ENCODE peak calls at places on chromosomes 2 and 18, in seven cellular contexts. L is trophoblast cell, O is mesendoderm, K is neuronal stem cell, M is IMR-90, A is H9, D is H1. P is an unnamed sample.

GRCh38 chr2:192127434-192127833 is 67.3 kb downstream of the TMEFF2 start:
- DNase-seq in M (no peak), D (no peak), L (peak), K (no peak), A (no peak), O (no peak), P (no peak)

GRCh38 chr18:35862115-35862640 is 110.3 kb upstream of the RMP24 start:
- DNase-seq in D (peak), M (no peak), K (no peak), O (no peak), A (no peak), L (no peak), P (no peak)

GRCh38 chr2:64653174-64654062 is at the start of gene SERTAD2:
- DNase-seq in D (peak), M (peak), A (peak), O (peak), L (peak), K (peak), P (peak)

GRCh38 chr18:11899063-11899462 is 9.1 kb downstream of the MPPE1 start:
- DNase-seq in L (no peak), A (no peak), O (no peak), M (no peak), D (no peak), K (no peak), P (no peak)

GRCh38 chr2:238564286-238564920 is 137.7 kb downstream of the ASB1 start:
- DNase-seq in A (no peak), K (no peak), L (no peak), M (no peak), D (no peak), O (no peak), P (no peak)

GRCh38 chr2:148020036-148020357 is 540 bp downstream of the ORC4 start:
- DNase-seq in K (no peak), O (no peak), D (no peak), A (no peak), L (peak), M (peak), P (no peak)

GRCh38 chr18:7626922-7627440 is 59.9 kb downstream of the PTPRM start:
- DNase-seq in O (peak), D (no peak), A (no peak), M (peak), K (no peak), L (peak), P (peak)

GRCh38 chr2:31248139-31248538 is 14.2 kb downstream of the EHD3 start:
- DNase-seq in O (no peak), L (no peak), M (no peak), K (no peak), D (no peak), A (no peak), P (no peak)

GRCh38 chr2:26850565-26850964 is 2.6 kb downstream of the DPYSL5 start:
- DNase-seq in M (no peak), K (no peak), D (no peak), O (no peak), L (no peak), A (no peak), P (no peak)

GRCh38 chr18:30446605-30447004 is 595.9 kb downstream of the DSC3 start:
- DNase-seq in A (no peak), K (no peak), O (no peak), L (no peak), M (no peak), D (no peak), P (no peak)

GRCh38 chr2:45554073-45554742 is 56.9 kb downstream of the SRBD1 start:
- DNase-seq in A (no peak), K (no peak), O (peak), L (peak), D (no peak), M (peak), P (peak)

GRCh38 chr2:190180313-190181065 is 118.0 kb upstream of the MSTN start:
- DNase-seq in O (peak), A (peak), M (no peak), K (peak), D (peak), L (peak), P (peak)

GRCh38 chr2:230861564-230862255 is 3.0 kb upstream of the ITM2C start:
- DNase-seq in O (peak), A (peak), D (no peak), K (no peak), L (no peak), M (no peak), P (no peak)

GRCh38 chr2:148533004-148533403 is 111.5 kb upstream of the EPC2 start:
- DNase-seq in M (no peak), O (no peak), A (no peak), D (no peak), K (no peak), L (no peak), P (no peak)

GRCh38 chr2:21175895-21176646 is 52.3 kb downstream of the TDRD15 start:
- DNase-seq in M (peak), L (peak), K (no peak), O (peak), D (no peak), A (no peak), P (peak)

GRCh38 chr2:20925265-20925889 is 102.5 kb upstream of the LDAH start:
- DNase-seq in L (peak), A (peak), M (no peak), D (peak), O (peak), K (peak), P (peak)

GRCh38 chr2:233462202-233462785 is 104.3 kb downstream of the USP40 start:
- DNase-seq in A (no peak), D (no peak), M (no peak), K (no peak), O (no peak), L (no peak), P (no peak)

GRCh38 chr2:205763708-205764501 is 81.6 kb downstream of the NRP2 start:
- DNase-seq in D (peak), O (peak), A (peak), L (peak), M (peak), K (peak), P (peak)

GRCh38 chr2:11535899-11536344 is 2.1 kb downstream of the GREB1 start:
- DNase-seq in L (no peak), D (peak), M (no peak), O (no peak), A (no peak), K (no peak), P (no peak)

GRCh38 chr18:36296591-36297418 is 708 bp upstream of the FHOD3 start:
- DNase-seq in A (peak), D (peak), K (peak), M (peak), L (peak), O (peak), P (peak)

GRCh38 chr2:97645112-97645699 is 656 bp upstream of the COX5B start:
- DNase-seq in K (peak), A (peak), M (no peak), D (peak), O (peak), L (no peak), P (no peak)

GRCh38 chr18:6948238-6948637 is 169.4 kb downstream of the LAMA1 start:
- DNase-seq in K (no peak), D (no peak), M (no peak), O (no peak), A (no peak), L (peak), P (no peak)

GRCh38 chr2:38934742-38935141 is 45.1 kb downstream of the ARHGEF33 start:
- DNase-seq in M (no peak), A (no peak), K (no peak), L (no peak), D (no peak), O (no peak), P (no peak)

GRCh38 chr2:20012282-20013060 is at the start of gene MATN3:
- DNase-seq in A (peak), M (no peak), K (peak), D (peak), L (peak), O (peak), P (peak)

GRCh38 chr18:10377956-10378355 is 76.5 kb upstream of the APCDD1 start:
- DNase-seq in K (no peak), D (no peak), M (peak), L (no peak), A (no peak), O (no peak), P (no peak)

GRCh38 chr18:6746386-6746960 is 17.0 kb downstream of the ARHGAP28 start:
- DNase-seq in L (no peak), O (no peak), D (no peak), M (peak), A (no peak), K (no peak), P (peak)

GRCh38 chr2:164620873-164621760 is at the start of gene GRB14:
- DNase-seq in L (peak), D (peak), K (no peak), A (peak), O (peak), M (no peak), P (peak)

GRCh38 chr2:195434346-195434745 is 222.7 kb upstream of the SLC39A10 start:
- DNase-seq in M (no peak), L (no peak), A (no peak), D (no peak), K (no peak), O (no peak), P (no peak)

GRCh38 chr2:112149866-112150435 is 11.8 kb downstream of the FBLN7 start:
- DNase-seq in A (no peak), L (peak), K (no peak), M (no peak), O (no peak), D (peak), P (no peak)

GRCh38 chr2:196153480-196153879 is 17.9 kb downstream of the STK17B start:
- DNase-seq in D (no peak), O (no peak), A (no peak), K (no peak), L (no peak), M (no peak), P (no peak)

GRCh38 chr2:158501301-158501700 is 44.5 kb downstream of the PKP4 start:
- DNase-seq in K (no peak), A (no peak), D (no peak), M (no peak), O (no peak), L (no peak), P (no peak)

GRCh38 chr2:224517963-224518362 is 67.2 kb downstream of the CUL3 start:
- DNase-seq in O (no peak), A (no peak), L (no peak), K (no peak), D (no peak), M (no peak), P (no peak)

GRCh38 chr2:45264227-45265225 is 255.3 kb upstream of the SIX2 start:
- DNase-seq in K (no peak), M (peak), L (no peak), A (no peak), O (peak), D (peak), P (peak)

GRCh38 chr2:41187683-41188082 is 735.8 kb upstream of the SLC8A1 start:
- DNase-seq in D (no peak), M (no peak), K (no peak), A (no peak), L (no peak), O (no peak), P (no peak)

GRCh38 chr2:198376677-198377076 is 572.3 kb downstream of the PLCL1 start:
- DNase-seq in O (peak), K (no peak), M (peak), D (no peak), A (no peak), L (peak), P (no peak)

GRCh38 chr2:53403836-53404413 is 363.7 kb upstream of the CHAC2 start:
- DNase-seq in A (no peak), K (no peak), D (no peak), O (no peak), L (peak), M (peak), P (peak)
- H3K4me2 ChIP-seq in A (no peak), K (no peak), D (no peak), O (no peak), L (no peak), M (peak), P (no peak)

GRCh38 chr2:236748801-236749200 is 179.2 kb downstream of the ACKR3 start:
- DNase-seq in K (no peak), A (no peak), M (no peak), L (peak), O (peak), D (no peak), P (no peak)

GRCh38 chr2:236746833-236747232 is 177.2 kb downstream of the ACKR3 start:
- DNase-seq in A (no peak), K (no peak), D (no peak), M (no peak), O (no peak), L (no peak), P (no peak)

GRCh38 chr2:236748385-236748784 is 178.8 kb downstream of the ACKR3 start:
- DNase-seq in K (no peak), D (no peak), M (no peak), O (no peak), L (peak), A (no peak), P (no peak)

GRCh38 chr2:236747426-236747825 is 177.8 kb downstream of the ACKR3 start:
- DNase-seq in M (no peak), K (no peak), L (no peak), O (no peak), D (no peak), A (no peak), P (no peak)

DNA sequence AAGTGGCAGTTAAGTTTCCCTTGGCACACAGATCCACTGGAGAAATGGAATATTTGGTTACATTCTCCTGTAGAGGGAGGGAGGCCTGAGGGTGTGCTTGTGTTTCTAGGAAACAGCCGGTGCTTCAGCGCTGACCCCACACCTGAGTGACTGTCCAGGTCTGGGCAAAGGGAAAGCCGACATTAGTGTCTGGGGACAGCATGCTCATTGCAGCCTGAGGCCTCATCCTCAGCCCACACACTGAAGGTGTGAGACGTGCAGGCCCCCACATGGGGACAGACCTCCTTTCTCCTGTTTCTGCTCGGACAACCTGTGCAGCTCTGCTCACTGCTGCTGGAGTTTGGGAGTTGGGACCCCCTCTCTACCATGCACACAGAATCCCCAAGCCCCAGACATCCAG is 178.3 kb downstream of the ACKR3 start:
- DNase-seq in A (no peak), L (no peak), K (no peak), O (no peak), M (no peak), D (no peak), P (no peak)
- H3K9ac ChIP-seq in A (no peak), L (no peak), K (no peak), O (no peak), M (no peak), D (no peak), P (peak)

GRCh38 chr2:170029551-170029950 is 148.4 kb upstream of the MYO3B start:
- DNase-seq in O (peak), M (no peak), L (no peak), A (no peak), D (no peak), K (no peak), P (no peak)
- H2AK5ac ChIP-seq in O (no peak), M (no peak), L (no peak), A (no peak), D (no peak), K (no peak), P (no peak)

GRCh38 chr2:121735520-121736074 is 1.1 kb downstream of the NIFK start:
- DNase-seq in L (peak), D (no peak), O (no peak), K (no peak), A (no peak), M (no peak), P (peak)
- H3K4me2 ChIP-seq in L (peak), D (peak), O (peak), K (peak), A (peak), M (peak), P (peak)

DNA sequence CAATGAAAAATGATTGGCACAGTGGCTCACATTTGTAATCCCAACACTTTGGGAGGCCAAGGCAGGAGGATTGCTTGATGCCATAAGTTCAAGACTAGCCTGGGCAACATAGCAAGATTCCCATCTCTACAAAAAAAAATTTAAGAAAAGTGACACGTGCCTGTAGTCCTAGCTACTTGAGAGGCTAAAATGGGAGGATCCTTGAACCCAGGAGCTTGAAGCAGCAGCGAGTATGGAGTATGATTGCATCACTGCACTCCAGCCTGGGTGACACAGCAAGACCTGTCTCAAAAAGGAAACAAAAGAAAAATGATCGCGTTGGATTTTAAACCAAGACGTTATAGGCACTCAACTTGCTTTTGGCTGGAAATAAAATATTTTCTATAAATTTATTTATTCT is 37.8 kb upstream of the CREB1 start:
- DNase-seq in M (no peak), O (no peak), L (no peak), K (no peak), A (no peak), D (no peak), P (no peak)
- H3K9ac ChIP-seq in M (no peak), O (no peak), L (no peak), K (no peak), A (no peak), D (no peak), P (no peak)

DNA sequence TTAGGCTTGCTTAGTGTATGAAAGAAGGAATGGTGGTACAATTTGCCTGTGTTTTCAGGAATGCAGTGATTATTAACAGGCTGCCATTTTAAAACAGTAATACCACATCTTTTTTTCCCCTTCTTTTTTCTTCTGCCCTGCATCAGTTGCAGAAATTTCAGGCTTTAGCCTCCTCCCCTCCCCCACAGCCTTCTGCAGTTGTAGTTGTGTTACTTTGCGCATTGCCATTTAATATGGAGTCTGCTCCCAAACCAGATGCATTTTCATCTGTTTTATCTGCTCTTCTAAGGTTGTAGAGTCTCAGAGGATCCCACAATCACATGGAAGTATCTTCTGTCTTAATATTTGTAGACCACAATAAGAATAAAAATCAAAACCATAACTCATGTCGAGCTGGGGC is 3.8 kb downstream of the ASXL3 start:
- DNase-seq in K (no peak), D (no peak), M (no peak), L (no peak), O (no peak), A (no peak), P (no peak)
- H2AK5ac ChIP-seq in K (no peak), D (no peak), M (no peak), L (no peak), O (no peak), A (no peak), P (no peak)